ENCODE peak calls at places on chromosomes 3 and 15, in four cellular contexts. One of them, this sample, is unnamed.

GRCh38 chr3:125367403-125368230 is 7.5 kb downstream of the ZNF148 start:
- DNase-seq in K562: no peak
- DNase-seq in HCT116: no peak
- DNase-seq in HepG2: no peak
- DNase-seq in this sample: no peak

GRCh38 chr3:18810306-18810661 is 338.0 kb upstream of the KCNH8 start:
- DNase-seq in K562: no peak
- DNase-seq in HCT116: no peak
- DNase-seq in HepG2: no peak
- DNase-seq in this sample: no peak

GRCh38 chr15:39331584-39331983 is 249.3 kb upstream of the THBS1 start:
- DNase-seq in K562: no peak
- DNase-seq in HCT116: no peak
- DNase-seq in HepG2: no peak
- DNase-seq in this sample: no peak

GRCh38 chr15:100781061-100781960 is 98.3 kb upstream of the ALDH1A3 start:
- DNase-seq in K562: no peak
- DNase-seq in HCT116: no peak
- DNase-seq in HepG2: no peak
- DNase-seq in this sample: no peak

GRCh38 chr3:54062546-54062945 is 59.8 kb upstream of the CACNA2D3 start:
- DNase-seq in K562: no peak
- DNase-seq in HCT116: no peak
- DNase-seq in HepG2: no peak
- DNase-seq in this sample: no peak

GRCh38 chr3:46269556-46269955 is 27.3 kb downstream of the CCR3 start:
- DNase-seq in K562: no peak
- DNase-seq in HCT116: no peak
- DNase-seq in HepG2: no peak
- DNase-seq in this sample: no peak

GRCh38 chr3:190491533-190492054 is 22.3 kb upstream of the IL1RAP start:
- DNase-seq in K562: no peak
- DNase-seq in HCT116: no peak
- DNase-seq in HepG2: no peak
- DNase-seq in this sample: no peak

GRCh38 chr3:71542548-71543370 is 40.8 kb downstream of the FOXP1 start:
- DNase-seq in K562: peak; percentile 29
- DNase-seq in HCT116: no peak
- DNase-seq in HepG2: no peak
- DNase-seq in this sample: no peak

GRCh38 chr3:141524988-141525387 is 38.2 kb downstream of the RASA2 start:
- DNase-seq in K562: no peak
- DNase-seq in HCT116: no peak
- DNase-seq in HepG2: no peak
- DNase-seq in this sample: no peak

GRCh38 chr3:133576169-133576568 is 2.7 kb downstream of the CDV3 start:
- DNase-seq in K562: no peak
- DNase-seq in HCT116: no peak
- DNase-seq in HepG2: no peak
- DNase-seq in this sample: no peak

GRCh38 chr3:42347928-42348327 is 62.5 kb downstream of the LYZL4 start:
- DNase-seq in K562: no peak
- DNase-seq in HCT116: no peak
- DNase-seq in HepG2: no peak
- DNase-seq in this sample: no peak

GRCh38 chr3:48122504-48122903 is 65.7 kb downstream of the CDC25A start:
- DNase-seq in K562: no peak
- DNase-seq in HCT116: no peak
- DNase-seq in HepG2: no peak
- DNase-seq in this sample: no peak

GRCh38 chr3:53643757-53644156 is 149.3 kb downstream of the CACNA1D start:
- DNase-seq in K562: no peak
- DNase-seq in HCT116: no peak
- DNase-seq in HepG2: no peak
- DNase-seq in this sample: no peak

GRCh38 chr3:147507638-147508286 is 98.6 kb downstream of the ZIC1 start:
- DNase-seq in K562: no peak
- DNase-seq in HCT116: no peak
- DNase-seq in HepG2: no peak
- DNase-seq in this sample: no peak

GRCh38 chr3:52351762-52352055 is 35.6 kb downstream of the DNAH1 start:
- DNase-seq in K562: no peak
- DNase-seq in HCT116: no peak
- DNase-seq in HepG2: no peak
- DNase-seq in this sample: no peak

GRCh38 chr3:189148090-189148507 is 23.7 kb upstream of the TPRG1 start:
- DNase-seq in K562: peak; percentile 56
- DNase-seq in HCT116: peak; percentile 37
- DNase-seq in HepG2: peak; percentile 52
- DNase-seq in this sample: no peak

GRCh38 chr3:154135511-154136173 is 14.5 kb downstream of the ARHGEF26 start:
- DNase-seq in K562: no peak
- DNase-seq in HCT116: no peak
- DNase-seq in HepG2: peak; percentile 32
- DNase-seq in this sample: no peak

GRCh38 chr15:95872366-95872771 is 458.1 kb upstream of the NR2F2 start:
- DNase-seq in K562: no peak
- DNase-seq in HCT116: no peak
- DNase-seq in HepG2: no peak
- DNase-seq in this sample: no peak

GRCh38 chr3:41176554-41176953 is 22.8 kb upstream of the CTNNB1 start:
- DNase-seq in K562: no peak
- DNase-seq in HCT116: no peak
- DNase-seq in HepG2: no peak
- DNase-seq in this sample: no peak

GRCh38 chr3:9625656-9626055 is 23.6 kb upstream of the MTMR14 start:
- DNase-seq in K562: no peak
- DNase-seq in HCT116: no peak
- DNase-seq in HepG2: no peak
- DNase-seq in this sample: no peak

GRCh38 chr3:40054568-40055222 is 245.3 kb downstream of the MYRIP start:
- DNase-seq in K562: no peak
- DNase-seq in HCT116: no peak
- DNase-seq in HepG2: no peak
- DNase-seq in this sample: no peak

GRCh38 chr3:107798381-107798780 is 275.6 kb downstream of the BBX start:
- DNase-seq in K562: no peak
- DNase-seq in HCT116: no peak
- DNase-seq in HepG2: no peak
- DNase-seq in this sample: no peak

GRCh38 chr15:45869034-45869668 is 234.3 kb downstream of the SQOR start:
- DNase-seq in K562: no peak
- DNase-seq in HCT116: no peak
- DNase-seq in HepG2: no peak
- DNase-seq in this sample: no peak

GRCh38 chr3:146636881-146637280 is 31.7 kb upstream of the PLSCR5 start:
- DNase-seq in K562: no peak
- DNase-seq in HCT116: no peak
- DNase-seq in HepG2: no peak
- DNase-seq in this sample: no peak

GRCh38 chr15:34362047-34362773 is 4.8 kb downstream of the LPCAT4 start:
- DNase-seq in K562: no peak
- DNase-seq in HCT116: no peak
- DNase-seq in HepG2: no peak
- DNase-seq in this sample: no peak

GRCh38 chr3:88725440-88725839 is 382.0 kb upstream of the EPHA3 start:
- DNase-seq in K562: no peak
- DNase-seq in HCT116: no peak
- DNase-seq in HepG2: no peak
- DNase-seq in this sample: no peak

GRCh38 chr15:49421991-49422390 is 1.1 kb upstream of the FGF7 start:
- DNase-seq in K562: peak; percentile 33
- DNase-seq in HCT116: peak; percentile 54
- DNase-seq in HepG2: peak; percentile 53
- DNase-seq in this sample: no peak

GRCh38 chr3:105730973-105731372 is 137.8 kb downstream of the CBLB start:
- DNase-seq in K562: no peak
- DNase-seq in HCT116: no peak
- DNase-seq in HepG2: no peak
- DNase-seq in this sample: no peak

GRCh38 chr3:117719316-117719926 is 1009.8 kb downstream of the TUSC7 start:
- DNase-seq in K562: peak; percentile 11
- DNase-seq in HCT116: peak; percentile 0
- DNase-seq in HepG2: peak; percentile 8
- DNase-seq in this sample: no peak

GRCh38 chr3:50552058-50552435 is 15.5 kb downstream of the C3orf18 start:
- DNase-seq in K562: no peak
- DNase-seq in HCT116: no peak
- DNase-seq in HepG2: no peak
- DNase-seq in this sample: no peak

GRCh38 chr3:129992781-129993180 is 18.3 kb downstream of the TRH start:
- DNase-seq in K562: peak; percentile 34
- DNase-seq in HCT116: no peak
- DNase-seq in HepG2: peak; percentile 21
- DNase-seq in this sample: no peak

GRCh38 chr3:46464326-46465195 is at the start of gene LTF:
- DNase-seq in K562: no peak
- DNase-seq in HCT116: no peak
- DNase-seq in HepG2: no peak
- DNase-seq in this sample: no peak

GRCh38 chr3:40086890-40087884 is 222.3 kb upstream of the EIF1B start:
- DNase-seq in K562: no peak
- DNase-seq in HCT116: no peak
- DNase-seq in HepG2: peak; percentile 92
- DNase-seq in this sample: no peak

GRCh38 chr3:45367451-45367850 is 20.9 kb upstream of the LARS2 start:
- DNase-seq in K562: no peak
- DNase-seq in HCT116: peak; percentile 27
- DNase-seq in HepG2: no peak
- DNase-seq in this sample: no peak

GRCh38 chr3:4994144-4994730 is 15.0 kb downstream of the BHLHE40 start:
- DNase-seq in K562: no peak
- DNase-seq in HCT116: peak; percentile 56
- DNase-seq in HepG2: no peak
- DNase-seq in this sample: no peak

GRCh38 chr15:48121849-48122248 is 1.1 kb downstream of the SLC24A5 start:
- DNase-seq in K562: no peak
- DNase-seq in HCT116: no peak
- DNase-seq in HepG2: no peak
- DNase-seq in this sample: no peak

GRCh38 chr3:100720423-100720822 is 11.1 kb downstream of the TFG start:
- DNase-seq in K562: no peak
- DNase-seq in HCT116: no peak
- DNase-seq in HepG2: no peak
- DNase-seq in this sample: no peak

GRCh38 chr15:31801152-31801551 is 229.2 kb upstream of the CHRNA7 start:
- DNase-seq in K562: no peak
- DNase-seq in HCT116: no peak
- DNase-seq in HepG2: no peak
- DNase-seq in this sample: no peak

DNA sequence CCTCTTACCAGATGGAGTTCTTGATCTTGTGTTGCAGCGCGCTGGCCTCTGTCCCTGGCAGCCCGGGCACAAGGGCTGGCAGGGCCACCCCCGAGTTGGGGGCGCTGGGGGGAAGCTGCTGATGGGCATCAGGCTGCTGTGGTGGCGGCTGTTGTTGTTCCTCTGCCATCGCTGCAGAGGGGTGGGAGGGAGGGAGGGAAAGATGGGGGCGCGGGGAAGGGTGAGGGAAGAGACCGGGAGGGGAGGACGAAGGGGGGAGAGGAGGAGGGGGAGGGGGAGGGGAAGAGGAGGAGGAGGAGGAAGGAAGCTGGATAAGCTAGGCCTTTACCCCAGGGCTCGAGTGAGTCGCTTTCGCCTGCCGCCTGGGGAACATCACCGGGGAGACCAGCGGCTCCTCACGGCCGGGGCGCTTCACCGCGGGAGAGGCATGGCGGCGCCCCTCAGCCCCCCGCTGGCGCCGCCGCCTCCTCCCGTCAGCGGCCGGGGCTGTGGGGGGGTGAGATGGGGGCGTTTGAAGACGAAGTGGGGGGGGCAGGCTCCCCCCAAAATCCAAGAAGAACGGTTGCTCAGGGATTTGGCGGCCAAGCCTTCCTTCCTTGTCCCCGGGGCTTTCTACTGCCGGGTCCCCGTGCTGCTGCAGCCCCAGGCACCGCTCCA is 434 bp downstream of the RFX7 start:
- DNase-seq in K562: peak; percentile 60
- DNase-seq in HCT116: no peak
- DNase-seq in HepG2: no peak
- DNase-seq in this sample: no peak
- TF ChIP-seq TCF7L2 in K562: no peak
- TF ChIP-seq TCF7L2 in HCT116: no peak
- TF ChIP-seq TCF7L2 in HepG2: no peak
- TF ChIP-seq TCF7L2 in this sample: no peak

DNA sequence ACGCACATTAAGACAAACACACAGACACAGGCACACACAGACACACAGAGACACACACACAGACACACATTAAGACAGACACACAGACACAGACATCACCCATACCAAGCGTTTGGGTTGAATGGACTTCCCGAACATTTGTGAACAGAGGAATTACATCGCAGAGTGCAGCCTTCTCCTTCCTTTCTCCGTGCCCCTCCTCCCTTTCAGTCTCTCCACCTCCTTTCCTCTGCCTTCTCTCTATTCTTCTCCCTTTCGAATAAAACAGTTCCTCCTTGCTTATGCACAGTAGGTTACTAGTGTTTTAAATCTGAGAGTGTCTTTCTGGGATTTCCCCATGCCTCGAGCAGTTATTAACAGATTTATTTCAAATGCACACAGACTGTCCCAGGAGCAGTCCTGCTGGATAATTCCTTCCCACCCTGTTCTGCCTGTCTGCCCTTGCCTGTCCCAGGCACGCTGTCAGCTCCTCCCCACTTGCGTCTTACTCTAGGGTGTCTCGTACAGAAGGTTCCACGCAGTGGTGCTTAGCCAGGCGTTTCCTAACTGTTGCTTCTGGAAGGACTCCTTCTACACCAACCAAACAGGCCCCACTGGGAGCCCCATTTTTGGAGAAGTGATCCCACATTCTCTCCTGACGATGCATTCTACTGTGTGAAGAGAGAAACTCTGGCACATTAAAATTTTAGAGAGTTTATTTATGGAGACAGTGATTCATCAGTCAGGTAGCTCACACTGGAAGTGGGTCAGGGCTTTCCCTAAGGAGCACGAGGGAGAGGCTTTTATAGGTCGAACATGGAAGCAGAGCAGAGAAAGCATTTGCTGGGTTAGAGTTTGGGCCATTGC is 163.8 kb downstream of the SV2B start:
- DNase-seq in K562: no peak
- DNase-seq in HCT116: no peak
- DNase-seq in HepG2: no peak
- DNase-seq in this sample: no peak
- TF ChIP-seq REST in K562: no peak
- TF ChIP-seq REST in HCT116: no peak
- TF ChIP-seq REST in HepG2: no peak
- TF ChIP-seq REST in this sample: no peak

GRCh38 chr3:167876603-167877325 is 141.2 kb downstream of the SERPINI1 start:
- DNase-seq in K562: no peak
- DNase-seq in HCT116: peak; percentile 15
- DNase-seq in HepG2: no peak
- DNase-seq in this sample: no peak
- H3K4me3 ChIP-seq in K562: no peak overlapping the region
- H3K4me3 ChIP-seq in HCT116: no peak overlapping the region
- H3K4me3 ChIP-seq in HepG2: no peak overlapping the region
- H3K4me3 ChIP-seq in this sample: no peak overlapping the region

GRCh38 chr3:197229178-197229577 is 69.2 kb downstream of the DLG1 start:
- DNase-seq in K562: no peak
- DNase-seq in HCT116: no peak
- DNase-seq in HepG2: no peak
- DNase-seq in this sample: no peak
- TF ChIP-seq TCF7L2 in K562: no peak
- TF ChIP-seq TCF7L2 in HCT116: no peak
- TF ChIP-seq TCF7L2 in HepG2: no peak
- TF ChIP-seq TCF7L2 in this sample: no peak